ENCODE peak calls at places on chromosomes 13 and 19, in six cellular contexts. O is H1, L is aorta, J is AG04450, T is esophagus squamous epithelium, U is brain microvascular endothelial cell. I is an unnamed sample.

GRCh38 chr19:32852216-32852615 is 17.4 kb downstream of the SLC7A9 start:
- DNase-seq in O (no peak), L (no peak), J (no peak), T (no peak), U (no peak), I (no peak)

GRCh38 chr19:35718345-35719041 is 690 bp downstream of the KMT2B start:
- DNase-seq in O (no peak), L (no peak), J (no peak), T (no peak), U (no peak), I (no peak)

GRCh38 chr13:24083722-24084421 is 76.6 kb upstream of the SPATA13 start:
- DNase-seq in O (no peak), L (no peak), J (no peak), T (no peak), U (no peak), I (no peak)

GRCh38 chr13:48790996-48791395 is 137.3 kb downstream of the CYSLTR2 start:
- DNase-seq in O (no peak), L (no peak), J (no peak), T (no peak), U (no peak), I (no peak)

GRCh38 chr13:80562423-80562822 is 221.5 kb upstream of the SPRY2 start:
- DNase-seq in O (no peak), L (no peak), J (no peak), T (no peak), U (no peak), I (no peak)

GRCh38 chr19:35063940-35064818 is 22.7 kb downstream of the HPN start:
- DNase-seq in O (no peak), L (no peak), J (no peak), T (no peak), U (peak), I (peak)

GRCh38 chr13:36986462-36987240 is 12.5 kb downstream of the ALG5 start:
- DNase-seq in O (no peak), L (no peak), J (no peak), T (no peak), U (no peak), I (no peak)

GRCh38 chr19:30693179-30693578 is 321.0 kb downstream of the ZNF536 start:
- DNase-seq in O (no peak), L (no peak), J (no peak), T (no peak), U (no peak), I (no peak)

GRCh38 chr13:75480691-75481175 is 1.2 kb downstream of the TBC1D4 start:
- DNase-seq in O (no peak), L (peak), J (no peak), T (no peak), U (no peak), I (no peak)

GRCh38 chr13:22915442-22916082 is 265.2 kb upstream of the SGCG start:
- DNase-seq in O (peak), L (peak), J (no peak), T (no peak), U (peak), I (no peak)

GRCh38 chr19:14580623-14581237 is 2.2 kb upstream of the CLEC17A start:
- DNase-seq in O (no peak), L (no peak), J (no peak), T (no peak), U (no peak), I (no peak)

GRCh38 chr13:72504026-72504925 is 223.2 kb downstream of the MZT1 start:
- DNase-seq in O (no peak), L (no peak), J (no peak), T (no peak), U (peak), I (no peak)

GRCh38 chr13:61695147-61695546 is 279.5 kb upstream of the PCDH20 start:
- DNase-seq in O (no peak), L (no peak), J (no peak), T (no peak), U (no peak), I (peak)

GRCh38 chr19:31304877-31305312 is 44.3 kb downstream of the TSHZ3 start:
- DNase-seq in O (no peak), L (no peak), J (no peak), T (no peak), U (no peak), I (peak)

GRCh38 chr13:92727118-92727517 is 499.5 kb upstream of the GPC6 start:
- DNase-seq in O (no peak), L (no peak), J (no peak), T (no peak), U (no peak), I (no peak)

GRCh38 chr19:47445937-47446402 is 25.7 kb downstream of the SLC8A2 start:
- DNase-seq in O (no peak), L (peak), J (no peak), T (no peak), U (no peak), I (no peak)

GRCh38 chr19:3766520-3766919 is 4.0 kb downstream of the MRPL54 start:
- DNase-seq in O (no peak), L (no peak), J (no peak), T (no peak), U (no peak), I (no peak)

GRCh38 chr19:10166046-10166445 is 28.7 kb downstream of the DNMT1 start:
- DNase-seq in O (no peak), L (no peak), J (no peak), T (no peak), U (no peak), I (no peak)

GRCh38 chr19:1151037-1151716 is 22.9 kb downstream of the SBNO2 start:
- DNase-seq in O (no peak), L (no peak), J (no peak), T (no peak), U (no peak), I (no peak)

GRCh38 chr13:30581582-30581981 is 36.1 kb upstream of the USPL1 start:
- DNase-seq in O (no peak), L (no peak), J (no peak), T (no peak), U (no peak), I (no peak)

GRCh38 chr19:14718522-14719113 is 28.8 kb downstream of the ZNF333 start:
- DNase-seq in O (no peak), L (no peak), J (no peak), T (no peak), U (no peak), I (no peak)

GRCh38 chr13:50353651-50354415 is 338.6 kb downstream of the KCNRG start:
- DNase-seq in O (no peak), L (no peak), J (peak), T (no peak), U (peak), I (peak)

GRCh38 chr19:11495885-11496284 is 9.8 kb downstream of the ZNF653 start:
- DNase-seq in O (no peak), L (no peak), J (no peak), T (no peak), U (no peak), I (no peak)

GRCh38 chr19:15101479-15102082 is 5.6 kb upstream of the SYDE1 start:
- DNase-seq in O (no peak), L (no peak), J (no peak), T (no peak), U (peak), I (no peak)

GRCh38 chr13:50910483-50910805 is 853 bp downstream of the RNASEH2B start:
- DNase-seq in O (no peak), L (peak), J (no peak), T (no peak), U (no peak), I (no peak)

GRCh38 chr13:41007359-41008118 is 11.6 kb downstream of the ELF1 start:
- DNase-seq in O (no peak), L (no peak), J (no peak), T (no peak), U (no peak), I (no peak)

GRCh38 chr13:37656247-37656940 is 57.8 kb upstream of the POSTN start:
- DNase-seq in O (no peak), L (peak), J (peak), T (no peak), U (peak), I (peak)

GRCh38 chr19:43300206-43300605 is 30.9 kb upstream of the PSG9 start:
- DNase-seq in O (no peak), L (no peak), J (no peak), T (no peak), U (no peak), I (no peak)

DNA sequence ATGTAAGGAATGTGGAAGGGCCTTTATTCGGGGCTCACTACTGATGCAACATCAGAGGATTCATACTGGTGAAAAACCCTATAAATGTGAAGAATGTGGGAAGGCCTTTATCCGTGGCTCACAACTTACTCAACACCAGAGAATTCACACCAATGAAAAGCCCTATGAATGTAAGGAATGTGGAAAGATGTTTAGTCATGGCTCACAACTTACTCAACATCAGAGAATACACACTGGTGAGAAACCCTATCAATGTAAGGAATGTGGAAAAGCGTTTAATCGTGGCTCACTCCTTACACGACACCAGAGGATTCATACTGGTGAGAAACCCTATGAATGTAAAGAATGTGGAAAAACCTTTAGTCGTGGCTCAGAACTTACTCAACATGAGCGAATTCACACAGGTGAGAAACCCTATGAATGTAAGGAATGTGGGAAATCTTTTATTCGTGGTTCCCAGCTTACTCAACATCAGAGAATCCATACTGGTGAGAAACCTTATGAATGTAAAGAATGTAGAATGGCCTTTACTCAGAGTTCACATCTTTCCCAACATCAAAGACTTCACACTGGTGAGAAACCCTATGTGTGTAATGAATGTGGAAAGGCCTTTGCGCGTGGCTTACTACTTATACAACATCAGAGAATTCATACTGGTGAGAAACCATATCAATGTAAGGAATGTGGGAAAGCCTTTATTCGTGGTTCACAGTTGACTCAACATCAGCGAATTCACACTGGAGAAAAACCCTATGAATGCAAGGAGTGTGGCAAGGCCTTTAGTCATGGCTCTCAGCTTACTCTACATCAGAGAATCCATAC is 44.3 kb downstream of the ZNF585A start:
- DNase-seq in O (no peak), L (no peak), J (no peak), T (no peak), U (no peak), I (no peak)
- H3K4me3 ChIP-seq in O (no peak), L (peak), J (no peak), T (no peak), U (no peak), I (no peak)

DNA sequence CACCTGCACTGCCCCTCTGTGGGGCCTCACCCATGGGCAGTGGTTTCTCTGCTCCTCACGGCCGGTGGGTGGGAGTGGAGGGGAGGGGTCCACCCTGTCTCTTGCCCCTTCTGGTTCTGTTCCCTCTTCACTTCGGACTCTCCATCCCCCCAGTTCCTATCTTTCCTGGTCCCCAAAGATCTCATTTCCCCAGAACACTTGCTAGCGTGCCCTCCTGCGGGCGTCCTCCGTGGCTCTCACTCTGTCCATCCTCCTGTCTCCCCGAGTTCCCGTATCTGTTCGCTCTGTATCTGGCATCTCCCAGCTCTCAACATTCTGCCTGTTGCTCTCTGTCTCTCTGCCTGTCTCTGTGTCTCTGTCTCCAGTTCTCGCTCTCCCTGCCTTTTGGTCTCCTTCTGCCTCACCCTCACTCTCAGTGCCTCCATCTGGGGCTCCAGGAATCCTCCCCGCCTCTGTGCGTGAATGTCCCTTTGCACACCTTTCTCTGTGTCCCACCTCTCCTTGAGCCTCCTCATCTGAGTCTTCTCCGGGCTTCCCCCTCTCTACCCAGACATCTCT is 363 bp downstream of the SPIB start:
- DNase-seq in O (no peak), L (no peak), J (no peak), T (no peak), U (no peak), I (no peak)
- H3K4me3 ChIP-seq in O (peak), L (no peak), J (no peak), T (no peak), U (no peak), I (no peak)

GRCh38 chr13:114272977-114273376 is 8.4 kb upstream of the UPF3A start:
- DNase-seq in O (no peak), L (no peak), J (no peak), T (no peak), U (no peak), I (no peak)

GRCh38 chr13:114266241-114266640 is 15.2 kb upstream of the UPF3A start:
- DNase-seq in O (no peak), L (no peak), J (no peak), T (no peak), U (no peak), I (no peak)

GRCh38 chr13:114264886-114265611 is 16.4 kb upstream of the UPF3A start:
- DNase-seq in O (no peak), L (no peak), J (no peak), T (no peak), U (peak), I (peak)

GRCh38 chr13:114269281-114269770 is 12.1 kb upstream of the UPF3A start:
- DNase-seq in O (no peak), L (no peak), J (no peak), T (no peak), U (no peak), I (no peak)

GRCh38 chr13:114268344-114269280 is 12.8 kb upstream of the UPF3A start:
- DNase-seq in O (no peak), L (no peak), J (no peak), T (no peak), U (no peak), I (no peak)
- H3K4me3 ChIP-seq in O (no peak), L (no peak), J (no peak), T (no peak), U (no peak), I (no peak)

GRCh38 chr13:97478247-97478646 is 44.3 kb downstream of the RAP2A start:
- DNase-seq in O (no peak), L (no peak), J (no peak), T (no peak), U (no peak), I (no peak)
- H3K4me3 ChIP-seq in O (no peak), L (no peak), J (no peak), T (no peak), U (no peak), I (no peak)

DNA sequence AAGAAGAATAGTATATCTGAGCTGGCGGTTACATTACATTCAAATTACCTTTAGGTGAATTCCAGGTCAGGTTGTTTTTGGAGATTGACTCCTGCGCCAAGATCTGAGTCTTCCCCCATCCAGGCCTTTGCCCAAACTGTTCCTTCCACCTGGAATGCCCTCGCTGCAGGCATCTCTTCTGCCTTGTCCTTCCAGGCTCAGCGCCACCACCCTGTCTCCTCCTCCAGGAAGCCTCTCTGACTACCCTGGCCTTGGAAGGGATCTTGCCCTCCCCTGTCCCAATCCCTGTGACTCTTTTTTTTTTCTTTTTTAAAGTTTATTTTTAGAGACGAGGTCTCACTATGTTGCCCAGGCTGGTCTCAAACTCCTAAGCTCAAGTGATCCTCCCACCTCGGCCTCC is 1.7 kb upstream of the HOMER3 start:
- DNase-seq in O (no peak), L (no peak), J (no peak), T (no peak), U (no peak), I (no peak)
- H3K4me3 ChIP-seq in O (no peak), L (no peak), J (no peak), T (no peak), U (no peak), I (no peak)

DNA sequence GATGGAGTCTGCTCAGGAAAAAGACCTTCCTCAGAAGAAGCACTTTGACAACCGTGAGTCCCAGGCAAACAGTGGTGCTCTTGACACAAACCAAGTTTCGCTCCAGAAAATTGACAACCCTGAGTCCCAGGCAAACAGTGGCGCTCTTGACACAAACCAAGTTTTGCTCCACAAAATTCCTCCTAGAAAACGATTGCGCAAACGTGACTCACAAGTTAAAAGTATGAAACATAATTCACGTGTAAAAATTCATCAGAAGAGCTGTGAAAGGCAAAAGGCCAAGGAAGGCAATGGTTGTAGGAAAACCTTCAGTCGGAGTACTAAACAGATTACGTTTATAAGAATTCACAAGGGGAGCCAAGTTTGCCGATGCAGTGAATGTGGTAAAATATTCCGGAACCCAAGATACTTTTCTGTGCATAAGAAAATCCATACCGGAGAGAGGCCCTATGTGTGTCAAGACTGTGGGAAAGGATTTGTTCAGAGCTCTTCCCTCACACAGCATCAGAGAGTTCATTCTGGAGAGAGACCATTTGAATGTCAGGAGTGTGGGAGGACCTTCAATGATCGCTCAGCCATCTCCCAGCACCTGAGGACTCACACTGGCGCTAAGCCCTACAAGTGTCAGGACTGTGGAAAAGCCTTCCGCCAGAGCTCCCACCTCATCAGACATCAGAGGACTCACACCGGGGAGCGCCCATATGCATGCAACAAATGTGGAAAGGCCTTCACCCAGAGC is 16.2 kb upstream of the ZNF544 start:
- DNase-seq in O (no peak), L (no peak), J (no peak), T (no peak), U (no peak), I (no peak)
- H3K4me3 ChIP-seq in O (no peak), L (no peak), J (no peak), T (no peak), U (no peak), I (no peak)

GRCh38 chr13:106490887-106491321 is 44.6 kb downstream of the EFNB2 start:
- DNase-seq in O (no peak), L (no peak), J (no peak), T (no peak), U (no peak), I (no peak)
- H3K4me3 ChIP-seq in O (no peak), L (peak), J (no peak), T (no peak), U (no peak), I (no peak)

GRCh38 chr19:38869160-38869835 is 8.8 kb downstream of the RINL start:
- DNase-seq in O (no peak), L (no peak), J (no peak), T (no peak), U (no peak), I (no peak)

GRCh38 chr19:38867176-38867780 is 10.8 kb downstream of the RINL start:
- DNase-seq in O (no peak), L (no peak), J (no peak), T (no peak), U (no peak), I (no peak)

GRCh38 chr19:38868551-38868950 is 9.5 kb downstream of the RINL start:
- DNase-seq in O (no peak), L (no peak), J (no peak), T (no peak), U (no peak), I (no peak)

GRCh38 chr19:38869836-38870607 is 8.1 kb downstream of the RINL start:
- DNase-seq in O (no peak), L (peak), J (no peak), T (peak), U (peak), I (no peak)

DNA sequence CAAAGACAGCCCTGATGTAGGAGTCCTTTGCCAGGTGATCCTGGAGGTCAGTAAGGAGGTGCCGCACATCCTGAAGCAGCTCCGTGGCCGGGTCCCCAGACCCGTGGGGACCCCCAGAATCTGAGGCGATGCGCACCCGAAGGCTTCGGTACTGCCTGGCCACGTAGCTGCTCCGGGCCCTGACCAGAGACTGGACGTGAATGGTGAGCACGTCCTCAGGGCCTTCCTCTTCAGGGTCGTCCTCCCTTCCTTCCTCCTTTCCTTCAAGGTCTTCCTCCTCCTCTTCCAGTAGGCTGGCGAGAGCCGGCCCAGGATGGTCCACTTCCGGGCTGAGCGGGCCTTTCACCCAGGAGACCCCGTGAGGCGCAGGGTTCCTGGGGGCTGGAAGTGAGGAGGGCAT is 7.5 kb downstream of the RINL start:
- DNase-seq in O (no peak), L (no peak), J (no peak), T (no peak), U (no peak), I (no peak)
- H3K4me3 ChIP-seq in O (peak), L (no peak), J (no peak), T (no peak), U (no peak), I (no peak)

GRCh38 chr13:99277629-99278028 is 19.4 kb upstream of the GPR18 start:
- DNase-seq in O (no peak), L (peak), J (no peak), T (no peak), U (no peak), I (no peak)
- H3K4me3 ChIP-seq in O (no peak), L (no peak), J (no peak), T (no peak), U (no peak), I (no peak)